ENCODE peak calls at places on chromosomes 16 and 17, in four cellular contexts. B is neural progenitor cell, E is NCI-H2081, W is substantia nigra. T is an unnamed sample.

GRCh38 chr17:31907342-31907975 is 6.0 kb upstream of the UTP6 start:
- DNase-seq in B (no peak), W (no peak), E (no peak), T (peak)

GRCh38 chr17:41404024-41404651 is 6.7 kb upstream of the KRT31 start:
- DNase-seq in W (no peak), E (no peak), B (no peak), T (no peak)

GRCh38 chr16:75606507-75606906 is 16.6 kb downstream of the ADAT1 start:
- DNase-seq in B (no peak), E (no peak), W (no peak), T (no peak)

GRCh38 chr17:30323262-30323894 is 10.5 kb downstream of the TMIGD1 start:
- DNase-seq in E (peak), B (no peak), W (no peak), T (no peak)

GRCh38 chr16:46759309-46759708 is 11.2 kb upstream of the MYLK3 start:
- DNase-seq in E (no peak), W (no peak), B (no peak), T (no peak)

GRCh38 chr16:52572656-52573055 is 25.7 kb upstream of the TOX3 start:
- DNase-seq in E (no peak), B (no peak), W (no peak), T (no peak)

GRCh38 chr17:68829211-68829610 is 126.0 kb downstream of the ABCA8 start:
- DNase-seq in E (no peak), W (no peak), B (no peak), T (no peak)

GRCh38 chr16:2483160-2483559 is 8.2 kb downstream of the TBC1D24 start:
- DNase-seq in B (no peak), E (no peak), W (no peak), T (no peak)

GRCh38 chr17:82396601-82397435 is 21.3 kb upstream of the HEXD start:
- DNase-seq in E (no peak), W (no peak), B (no peak), T (peak)

GRCh38 chr17:70499067-70499786 is 329.9 kb downstream of the KCNJ2 start:
- DNase-seq in E (no peak), B (peak), W (no peak), T (no peak)

GRCh38 chr17:73163043-73163442 is 1.8 kb upstream of the SSTR2 start:
- DNase-seq in B (no peak), E (no peak), W (no peak), T (no peak)

GRCh38 chr17:37067555-37068111 is 118.9 kb downstream of the AATF start:
- DNase-seq in W (no peak), B (no peak), E (no peak), T (peak)

GRCh38 chr17:17179371-17179827 is 26.7 kb downstream of the PLD6 start:
- DNase-seq in E (no peak), W (no peak), B (no peak), T (no peak)

GRCh38 chr17:40633871-40634270 is 13.7 kb downstream of the SMARCE1 start:
- DNase-seq in W (no peak), E (no peak), B (no peak), T (no peak)

GRCh38 chr17:61647044-61647443 is 56.0 kb upstream of the NACA2 start:
- DNase-seq in W (no peak), E (no peak), B (no peak), T (no peak)

GRCh38 chr17:81494984-81495383 is 17.6 kb downstream of the ACTG1 start:
- DNase-seq in E (no peak), W (no peak), B (peak), T (no peak)

GRCh38 chr16:85850344-85850880 is 48.5 kb upstream of the IRF8 start:
- DNase-seq in E (no peak), W (no peak), B (no peak), T (no peak)

GRCh38 chr17:76893623-76894358 is 25.6 kb downstream of the MGAT5B start:
- DNase-seq in E (peak), W (no peak), B (no peak), T (no peak)

GRCh38 chr16:79218358-79218757 is 382.2 kb downstream of the MAF start:
- DNase-seq in B (no peak), E (no peak), W (no peak), T (no peak)

GRCh38 chr16:82995927-82996441 is 369.2 kb downstream of the CDH13 start:
- DNase-seq in W (no peak), E (peak), B (no peak), T (no peak)

GRCh38 chr16:17330019-17330570 is 140.7 kb downstream of the XYLT1 start:
- DNase-seq in B (no peak), E (no peak), W (no peak), T (no peak)

GRCh38 chr16:87233928-87234327 is 83.3 kb downstream of the C16orf95 start:
- DNase-seq in E (no peak), W (no peak), B (peak), T (no peak)

GRCh38 chr17:45265823-45266222 is 3.9 kb upstream of the SPATA32 start:
- DNase-seq in B (no peak), E (no peak), W (no peak), T (peak)

GRCh38 chr17:652310-652709 is 62.3 kb downstream of the VPS53 start:
- DNase-seq in B (no peak), E (no peak), W (no peak), T (peak)

GRCh38 chr16:1911467-1912214 is 6.6 kb downstream of the HS3ST6 start:
- DNase-seq in E (no peak), B (peak), W (no peak), T (no peak)

GRCh38 chr16:2702871-2703745 is 16.9 kb downstream of the PRSS27 start:
- DNase-seq in W (no peak), E (no peak), B (no peak), T (peak)

GRCh38 chr16:529012-529575 is 1.6 kb downstream of the CAPN15 start:
- DNase-seq in E (no peak), B (no peak), W (no peak), T (no peak)